ENCODE peak calls at places on chromosomes 3 and 15, in ten cellular contexts. One of them, this sample, is unnamed.

GRCh38 chr3:164794099-164794498 is 284.2 kb downstream of the SI start:
- DNase-seq in upper lobe of right lung: no peak
- DNase-seq in GM13976: no peak
- DNase-seq in GM23338: no peak
- DNase-seq in adrenal gland: no peak
- DNase-seq in cardiac fibroblast: no peak
- DNase-seq in breast epithelium: no peak
- DNase-seq in ovary: no peak
- DNase-seq in PC-9: no peak
- DNase-seq in sigmoid colon: no peak
- DNase-seq in this sample: no peak

GRCh38 chr15:76057332-76058000 is 2.3 kb upstream of the TMEM266 start:
- DNase-seq in upper lobe of right lung: no peak
- DNase-seq in GM13976: peak; percentile 56
- DNase-seq in GM23338: peak; percentile 79
- DNase-seq in adrenal gland: peak; percentile 55
- DNase-seq in cardiac fibroblast: peak; percentile 59
- DNase-seq in breast epithelium: no peak
- DNase-seq in ovary: no peak
- DNase-seq in PC-9: peak; percentile 43
- DNase-seq in sigmoid colon: no peak
- DNase-seq in this sample: no peak

GRCh38 chr3:161851941-161852566 is 355.4 kb downstream of the OTOL1 start:
- DNase-seq in upper lobe of right lung: peak; percentile 65
- DNase-seq in GM13976: peak; percentile 31
- DNase-seq in GM23338: peak; percentile 72
- DNase-seq in adrenal gland: peak; percentile 80
- DNase-seq in cardiac fibroblast: peak; percentile 46
- DNase-seq in breast epithelium: no peak
- DNase-seq in ovary: peak; percentile 21
- DNase-seq in PC-9: no peak
- DNase-seq in sigmoid colon: peak; percentile 42
- DNase-seq in this sample: peak; percentile 3

GRCh38 chr15:60155661-60156060 is 151.6 kb downstream of the FOXB1 start:
- DNase-seq in upper lobe of right lung: no peak
- DNase-seq in GM13976: no peak
- DNase-seq in GM23338: no peak
- DNase-seq in adrenal gland: no peak
- DNase-seq in cardiac fibroblast: peak; percentile 45
- DNase-seq in breast epithelium: no peak
- DNase-seq in ovary: no peak
- DNase-seq in PC-9: no peak
- DNase-seq in sigmoid colon: no peak
- DNase-seq in this sample: no peak

GRCh38 chr15:33757505-33758211 is 210.6 kb upstream of the CHRM5 start:
- DNase-seq in upper lobe of right lung: no peak
- DNase-seq in GM13976: no peak
- DNase-seq in GM23338: no peak
- DNase-seq in adrenal gland: no peak
- DNase-seq in cardiac fibroblast: no peak
- DNase-seq in breast epithelium: no peak
- DNase-seq in ovary: no peak
- DNase-seq in PC-9: no peak
- DNase-seq in sigmoid colon: no peak
- DNase-seq in this sample: no peak

GRCh38 chr15:40361640-40362039 is 3.6 kb downstream of the DISP2 start:
- DNase-seq in upper lobe of right lung: no peak
- DNase-seq in GM13976: no peak
- DNase-seq in GM23338: no peak
- DNase-seq in adrenal gland: no peak
- DNase-seq in cardiac fibroblast: no peak
- DNase-seq in breast epithelium: no peak
- DNase-seq in ovary: no peak
- DNase-seq in PC-9: no peak
- DNase-seq in sigmoid colon: no peak
- DNase-seq in this sample: no peak

GRCh38 chr15:57405133-57405532 is 28.8 kb downstream of the CGNL1 start:
- DNase-seq in upper lobe of right lung: no peak
- DNase-seq in GM13976: no peak
- DNase-seq in GM23338: peak; percentile 44
- DNase-seq in adrenal gland: no peak
- DNase-seq in cardiac fibroblast: no peak
- DNase-seq in breast epithelium: no peak
- DNase-seq in ovary: no peak
- DNase-seq in PC-9: no peak
- DNase-seq in sigmoid colon: no peak
- DNase-seq in this sample: no peak

GRCh38 chr3:24156466-24156865 is 211.4 kb downstream of the NR1D2 start:
- DNase-seq in upper lobe of right lung: no peak
- DNase-seq in GM13976: no peak
- DNase-seq in GM23338: no peak
- DNase-seq in adrenal gland: no peak
- DNase-seq in cardiac fibroblast: peak; percentile 33
- DNase-seq in breast epithelium: no peak
- DNase-seq in ovary: no peak
- DNase-seq in PC-9: peak; percentile 89
- DNase-seq in sigmoid colon: no peak
- DNase-seq in this sample: no peak

GRCh38 chr3:44795197-44795596 is 33.6 kb downstream of the KIF15 start:
- DNase-seq in upper lobe of right lung: no peak
- DNase-seq in GM13976: no peak
- DNase-seq in GM23338: peak; percentile 10
- DNase-seq in adrenal gland: no peak
- DNase-seq in cardiac fibroblast: peak; percentile 3
- DNase-seq in breast epithelium: no peak
- DNase-seq in ovary: no peak
- DNase-seq in PC-9: no peak
- DNase-seq in sigmoid colon: no peak
- DNase-seq in this sample: no peak

GRCh38 chr3:32451049-32451659 is 51.5 kb downstream of the CMTM6 start:
- DNase-seq in upper lobe of right lung: no peak
- DNase-seq in GM13976: no peak
- DNase-seq in GM23338: no peak
- DNase-seq in adrenal gland: peak; percentile 15
- DNase-seq in cardiac fibroblast: no peak
- DNase-seq in breast epithelium: no peak
- DNase-seq in ovary: no peak
- DNase-seq in PC-9: no peak
- DNase-seq in sigmoid colon: no peak
- DNase-seq in this sample: no peak

GRCh38 chr3:125679258-125679657 is 84.0 kb upstream of the OSBPL11 start:
- DNase-seq in upper lobe of right lung: no peak
- DNase-seq in GM13976: no peak
- DNase-seq in GM23338: peak; percentile 11
- DNase-seq in adrenal gland: no peak
- DNase-seq in cardiac fibroblast: no peak
- DNase-seq in breast epithelium: no peak
- DNase-seq in ovary: no peak
- DNase-seq in PC-9: no peak
- DNase-seq in sigmoid colon: no peak
- DNase-seq in this sample: no peak
- TF ChIP-seq CTCF in upper lobe of right lung: no peak
- TF ChIP-seq CTCF in GM13976: no peak
- TF ChIP-seq CTCF in GM23338: no peak
- TF ChIP-seq CTCF in adrenal gland: no peak
- TF ChIP-seq CTCF in cardiac fibroblast: no peak
- TF ChIP-seq CTCF in breast epithelium: no peak
- TF ChIP-seq CTCF in ovary: no peak
- TF ChIP-seq CTCF in PC-9: peak; percentile 41
- TF ChIP-seq CTCF in sigmoid colon: no peak
- TF ChIP-seq CTCF in this sample: no peak

GRCh38 chr15:63981596-63982320 is 64.5 kb downstream of the DAPK2 start:
- DNase-seq in upper lobe of right lung: no peak
- DNase-seq in GM13976: no peak
- DNase-seq in GM23338: no peak
- DNase-seq in adrenal gland: no peak
- DNase-seq in cardiac fibroblast: no peak
- DNase-seq in breast epithelium: no peak
- DNase-seq in ovary: no peak
- DNase-seq in PC-9: no peak
- DNase-seq in sigmoid colon: no peak
- DNase-seq in this sample: no peak

GRCh38 chr15:63984331-63984730 is 62.0 kb downstream of the DAPK2 start:
- DNase-seq in upper lobe of right lung: no peak
- DNase-seq in GM13976: no peak
- DNase-seq in GM23338: no peak
- DNase-seq in adrenal gland: no peak
- DNase-seq in cardiac fibroblast: no peak
- DNase-seq in breast epithelium: no peak
- DNase-seq in ovary: no peak
- DNase-seq in PC-9: no peak
- DNase-seq in sigmoid colon: no peak
- DNase-seq in this sample: no peak

GRCh38 chr15:63985221-63986184 is 60.8 kb downstream of the DAPK2 start:
- DNase-seq in upper lobe of right lung: peak; percentile 93
- DNase-seq in GM13976: no peak
- DNase-seq in GM23338: no peak
- DNase-seq in adrenal gland: no peak
- DNase-seq in cardiac fibroblast: no peak
- DNase-seq in breast epithelium: no peak
- DNase-seq in ovary: peak; percentile 45
- DNase-seq in PC-9: no peak
- DNase-seq in sigmoid colon: peak; percentile 88
- DNase-seq in this sample: no peak

GRCh38 chr15:63982381-63982854 is 63.9 kb downstream of the DAPK2 start:
- DNase-seq in upper lobe of right lung: no peak
- DNase-seq in GM13976: no peak
- DNase-seq in GM23338: no peak
- DNase-seq in adrenal gland: peak; percentile 5
- DNase-seq in cardiac fibroblast: no peak
- DNase-seq in breast epithelium: no peak
- DNase-seq in ovary: no peak
- DNase-seq in PC-9: no peak
- DNase-seq in sigmoid colon: no peak
- DNase-seq in this sample: no peak

GRCh38 chr15:63983071-63983711 is 63.1 kb downstream of the DAPK2 start:
- DNase-seq in upper lobe of right lung: no peak
- DNase-seq in GM13976: peak; percentile 54
- DNase-seq in GM23338: no peak
- DNase-seq in adrenal gland: no peak
- DNase-seq in cardiac fibroblast: no peak
- DNase-seq in breast epithelium: no peak
- DNase-seq in ovary: no peak
- DNase-seq in PC-9: no peak
- DNase-seq in sigmoid colon: no peak
- DNase-seq in this sample: no peak
- TF ChIP-seq CTCF in upper lobe of right lung: no peak
- TF ChIP-seq CTCF in GM13976: no peak
- TF ChIP-seq CTCF in GM23338: no peak
- TF ChIP-seq CTCF in adrenal gland: no peak
- TF ChIP-seq CTCF in cardiac fibroblast: no peak
- TF ChIP-seq CTCF in breast epithelium: no peak
- TF ChIP-seq CTCF in ovary: no peak
- TF ChIP-seq CTCF in PC-9: no peak
- TF ChIP-seq CTCF in sigmoid colon: no peak
- TF ChIP-seq CTCF in this sample: no peak

GRCh38 chr3:141876891-141877561 is 583 bp downstream of the ATP1B3 start:
- DNase-seq in upper lobe of right lung: peak; percentile 86
- DNase-seq in GM13976: peak; percentile 52
- DNase-seq in GM23338: peak; percentile 63
- DNase-seq in adrenal gland: peak; percentile 84
- DNase-seq in cardiac fibroblast: peak; percentile 52
- DNase-seq in breast epithelium: no peak
- DNase-seq in ovary: peak; percentile 67
- DNase-seq in PC-9: no peak
- DNase-seq in sigmoid colon: peak; percentile 83
- DNase-seq in this sample: peak; percentile 65
- TF ChIP-seq CTCF in upper lobe of right lung: no peak
- TF ChIP-seq CTCF in GM13976: no peak
- TF ChIP-seq CTCF in GM23338: no peak
- TF ChIP-seq CTCF in adrenal gland: no peak
- TF ChIP-seq CTCF in cardiac fibroblast: no peak
- TF ChIP-seq CTCF in breast epithelium: no peak
- TF ChIP-seq CTCF in ovary: no peak
- TF ChIP-seq CTCF in PC-9: no peak
- TF ChIP-seq CTCF in sigmoid colon: no peak
- TF ChIP-seq CTCF in this sample: no peak

GRCh38 chr3:52845691-52846426 is 11.0 kb upstream of the MUSTN1 start:
- DNase-seq in upper lobe of right lung: no peak
- DNase-seq in GM13976: no peak
- DNase-seq in GM23338: peak; percentile 47
- DNase-seq in adrenal gland: no peak
- DNase-seq in cardiac fibroblast: no peak
- DNase-seq in breast epithelium: no peak
- DNase-seq in ovary: no peak
- DNase-seq in PC-9: no peak
- DNase-seq in sigmoid colon: no peak
- DNase-seq in this sample: no peak
- TF ChIP-seq CTCF in upper lobe of right lung: peak; percentile 53
- TF ChIP-seq CTCF in GM13976: peak; percentile 27
- TF ChIP-seq CTCF in GM23338: peak; percentile 47
- TF ChIP-seq CTCF in adrenal gland: peak; percentile 40
- TF ChIP-seq CTCF in cardiac fibroblast: peak; percentile 49
- TF ChIP-seq CTCF in breast epithelium: no peak
- TF ChIP-seq CTCF in ovary: no peak
- TF ChIP-seq CTCF in PC-9: peak; percentile 65
- TF ChIP-seq CTCF in sigmoid colon: no peak
- TF ChIP-seq CTCF in this sample: peak; percentile 66

This sample was measured in GM06990.